ENCODE peak calls at places on chromosomes 16 and 17, in six cellular contexts. One of them, this sample, is unnamed.

GRCh38 chr17:58205936-58206335 is 13.1 kb downstream of the MKS1 start:
- DNase-seq in A549: no peak
- DNase-seq in K562: no peak
- DNase-seq in endothelial cell of umbilical vein: no peak
- DNase-seq in GM12878: no peak
- DNase-seq in HepG2: no peak
- DNase-seq in this sample: no peak

GRCh38 chr16:50616883-50617629 is 64.1 kb downstream of the SNX20 start:
- DNase-seq in A549: no peak
- DNase-seq in K562: no peak
- DNase-seq in endothelial cell of umbilical vein: no peak
- DNase-seq in GM12878: no peak
- DNase-seq in HepG2: peak
- DNase-seq in this sample: peak

GRCh38 chr17:11880714-11881113 is 116.6 kb downstream of the ZNF18 start:
- DNase-seq in A549: peak
- DNase-seq in K562: peak
- DNase-seq in endothelial cell of umbilical vein: no peak
- DNase-seq in GM12878: no peak
- DNase-seq in HepG2: peak
- DNase-seq in this sample: peak

GRCh38 chr16:10656618-10657017 is 38.1 kb downstream of the TEKT5 start:
- DNase-seq in A549: no peak
- DNase-seq in K562: no peak
- DNase-seq in endothelial cell of umbilical vein: no peak
- DNase-seq in GM12878: no peak
- DNase-seq in HepG2: no peak
- DNase-seq in this sample: no peak

GRCh38 chr17:74404218-74404617 is 27.7 kb upstream of the GPRC5C start:
- DNase-seq in A549: no peak
- DNase-seq in K562: no peak
- DNase-seq in endothelial cell of umbilical vein: no peak
- DNase-seq in GM12878: no peak
- DNase-seq in HepG2: no peak
- DNase-seq in this sample: no peak

GRCh38 chr17:75478508-75478907 is 22.1 kb downstream of the TMEM94 start:
- DNase-seq in A549: no peak
- DNase-seq in K562: no peak
- DNase-seq in endothelial cell of umbilical vein: no peak
- DNase-seq in GM12878: no peak
- DNase-seq in HepG2: no peak
- DNase-seq in this sample: no peak

GRCh38 chr17:35879748-35880654 is at the start of gene CCL5:
- DNase-seq in A549: no peak
- DNase-seq in K562: no peak
- DNase-seq in endothelial cell of umbilical vein: no peak
- DNase-seq in GM12878: peak
- DNase-seq in HepG2: no peak
- DNase-seq in this sample: peak

GRCh38 chr16:376817-377418 is 4.9 kb downstream of the PGAP6 start:
- DNase-seq in A549: no peak
- DNase-seq in K562: no peak
- DNase-seq in endothelial cell of umbilical vein: no peak
- DNase-seq in GM12878: no peak
- DNase-seq in HepG2: no peak
- DNase-seq in this sample: no peak

GRCh38 chr16:55056585-55057520 is 126.2 kb downstream of the IRX5 start:
- DNase-seq in A549: peak
- DNase-seq in K562: no peak
- DNase-seq in endothelial cell of umbilical vein: no peak
- DNase-seq in GM12878: no peak
- DNase-seq in HepG2: no peak
- DNase-seq in this sample: no peak

GRCh38 chr17:33335491-33336173 is 42.5 kb upstream of the ASIC2 start:
- DNase-seq in A549: peak
- DNase-seq in K562: peak
- DNase-seq in endothelial cell of umbilical vein: no peak
- DNase-seq in GM12878: no peak
- DNase-seq in HepG2: no peak
- DNase-seq in this sample: peak

GRCh38 chr17:17698869-17699351 is 17.7 kb downstream of the RAI1 start:
- DNase-seq in A549: no peak
- DNase-seq in K562: no peak
- DNase-seq in endothelial cell of umbilical vein: peak
- DNase-seq in GM12878: no peak
- DNase-seq in HepG2: no peak
- DNase-seq in this sample: no peak

GRCh38 chr17:58595194-58595792 is 80.9 kb upstream of the MTMR4 start:
- DNase-seq in A549: peak
- DNase-seq in K562: no peak
- DNase-seq in endothelial cell of umbilical vein: no peak
- DNase-seq in GM12878: no peak
- DNase-seq in HepG2: no peak
- DNase-seq in this sample: peak

GRCh38 chr17:58085039-58085715 is 2.0 kb downstream of the DYNLL2 start:
- DNase-seq in A549: no peak
- DNase-seq in K562: peak
- DNase-seq in endothelial cell of umbilical vein: no peak
- DNase-seq in GM12878: no peak
- DNase-seq in HepG2: no peak
- DNase-seq in this sample: no peak

GRCh38 chr17:3557768-3558583 is at the start of gene TRPV3:
- DNase-seq in A549: no peak
- DNase-seq in K562: peak
- DNase-seq in endothelial cell of umbilical vein: no peak
- DNase-seq in GM12878: peak
- DNase-seq in HepG2: no peak
- DNase-seq in this sample: no peak

GRCh38 chr16:10065014-10065413 is 117.2 kb downstream of the GRIN2A start:
- DNase-seq in A549: no peak
- DNase-seq in K562: no peak
- DNase-seq in endothelial cell of umbilical vein: no peak
- DNase-seq in GM12878: no peak
- DNase-seq in HepG2: no peak
- DNase-seq in this sample: no peak

GRCh38 chr16:11625769-11626168 is 39.0 kb upstream of the LITAF start:
- DNase-seq in A549: no peak
- DNase-seq in K562: no peak
- DNase-seq in endothelial cell of umbilical vein: no peak
- DNase-seq in GM12878: no peak
- DNase-seq in HepG2: no peak
- DNase-seq in this sample: no peak

GRCh38 chr17:59355695-59356323 is 24.4 kb downstream of the YPEL2 start:
- DNase-seq in A549: no peak
- DNase-seq in K562: no peak
- DNase-seq in endothelial cell of umbilical vein: no peak
- DNase-seq in GM12878: no peak
- DNase-seq in HepG2: no peak
- DNase-seq in this sample: no peak

GRCh38 chr17:75814021-75814395 is 29.4 kb downstream of the UNK start:
- DNase-seq in A549: no peak
- DNase-seq in K562: no peak
- DNase-seq in endothelial cell of umbilical vein: no peak
- DNase-seq in GM12878: no peak
- DNase-seq in HepG2: no peak
- DNase-seq in this sample: no peak

GRCh38 chr17:50916026-50916707 is 50.0 kb upstream of the TOB1 start:
- DNase-seq in A549: no peak
- DNase-seq in K562: no peak
- DNase-seq in endothelial cell of umbilical vein: no peak
- DNase-seq in GM12878: no peak
- DNase-seq in HepG2: no peak
- DNase-seq in this sample: no peak

GRCh38 chr16:10605636-10606035 is 25.2 kb upstream of the EMP2 start:
- DNase-seq in A549: no peak
- DNase-seq in K562: no peak
- DNase-seq in endothelial cell of umbilical vein: no peak
- DNase-seq in GM12878: no peak
- DNase-seq in HepG2: no peak
- DNase-seq in this sample: no peak

GRCh38 chr17:75910699-75911098 is 6.0 kb upstream of the MRPL38 start:
- DNase-seq in A549: no peak
- DNase-seq in K562: no peak
- DNase-seq in endothelial cell of umbilical vein: no peak
- DNase-seq in GM12878: no peak
- DNase-seq in HepG2: no peak
- DNase-seq in this sample: no peak

GRCh38 chr17:75518201-75518600 is 1.9 kb downstream of the TSEN54 start:
- DNase-seq in A549: no peak
- DNase-seq in K562: no peak
- DNase-seq in endothelial cell of umbilical vein: no peak
- DNase-seq in GM12878: peak
- DNase-seq in HepG2: no peak
- DNase-seq in this sample: peak

GRCh38 chr17:73293480-73293911 is 18.3 kb downstream of the CDC42EP4 start:
- DNase-seq in A549: peak
- DNase-seq in K562: no peak
- DNase-seq in endothelial cell of umbilical vein: no peak
- DNase-seq in GM12878: no peak
- DNase-seq in HepG2: no peak
- DNase-seq in this sample: peak

GRCh38 chr16:2511128-2511785 is 2.5 kb upstream of the ATP6V0C start:
- DNase-seq in A549: no peak
- DNase-seq in K562: peak
- DNase-seq in endothelial cell of umbilical vein: peak
- DNase-seq in GM12878: no peak
- DNase-seq in HepG2: no peak
- DNase-seq in this sample: no peak

GRCh38 chr17:17570207-17570797 is 21.2 kb downstream of the PEMT start:
- DNase-seq in A549: peak
- DNase-seq in K562: no peak
- DNase-seq in endothelial cell of umbilical vein: peak
- DNase-seq in GM12878: no peak
- DNase-seq in HepG2: peak
- DNase-seq in this sample: peak

GRCh38 chr16:86016201-86016965 is 117.4 kb downstream of the IRF8 start:
- DNase-seq in A549: peak
- DNase-seq in K562: peak
- DNase-seq in endothelial cell of umbilical vein: peak
- DNase-seq in GM12878: peak
- DNase-seq in HepG2: peak
- DNase-seq in this sample: peak

GRCh38 chr17:63685021-63685420 is 14.9 kb downstream of the LIMD2 start:
- DNase-seq in A549: no peak
- DNase-seq in K562: no peak
- DNase-seq in endothelial cell of umbilical vein: no peak
- DNase-seq in GM12878: no peak
- DNase-seq in HepG2: no peak
- DNase-seq in this sample: no peak

DNA sequence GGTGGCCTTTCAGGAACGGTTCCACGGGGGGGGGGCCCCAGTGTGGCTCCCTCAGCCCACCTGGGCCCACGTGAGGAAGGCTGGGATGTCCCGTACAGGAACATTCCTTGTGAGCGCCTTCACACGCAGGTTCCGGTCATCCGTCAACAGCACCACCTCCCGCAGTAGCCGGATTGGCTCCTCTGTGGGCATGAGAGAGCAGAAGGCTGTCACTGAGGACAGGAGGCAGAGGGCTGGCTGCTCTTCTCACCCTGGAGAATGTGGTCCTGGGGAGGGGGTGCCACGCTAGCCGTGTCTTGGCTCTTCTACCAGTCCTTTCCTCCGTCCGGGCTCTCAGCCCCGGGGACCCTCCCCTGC is 6.5 kb downstream of the HIC1 start:
- DNase-seq in A549: no peak
- DNase-seq in K562: no peak
- DNase-seq in endothelial cell of umbilical vein: no peak
- DNase-seq in GM12878: no peak
- DNase-seq in HepG2: no peak
- DNase-seq in this sample: no peak
- TF ChIP-seq POLR2A in A549: no peak
- TF ChIP-seq POLR2A in K562: no peak
- TF ChIP-seq POLR2A in endothelial cell of umbilical vein: no peak
- TF ChIP-seq POLR2A in GM12878: peak
- TF ChIP-seq POLR2A in HepG2: no peak
- TF ChIP-seq POLR2A in this sample: no peak

GRCh38 chr16:28321700-28322411 is 29.5 kb downstream of the SBK1 start:
- DNase-seq in A549: peak
- DNase-seq in K562: peak
- DNase-seq in endothelial cell of umbilical vein: peak
- DNase-seq in GM12878: no peak
- DNase-seq in HepG2: peak
- DNase-seq in this sample: peak
- TF ChIP-seq MYC in A549: no peak
- TF ChIP-seq MYC in K562: no peak
- TF ChIP-seq MYC in endothelial cell of umbilical vein: no peak
- TF ChIP-seq MYC in GM12878: no peak
- TF ChIP-seq MYC in HepG2: peak
- TF ChIP-seq MYC in this sample: no peak

GRCh38 chr16:29310852-29311314 is 95.6 kb downstream of the NPIPB11 start:
- DNase-seq in A549: no peak
- DNase-seq in K562: no peak
- DNase-seq in endothelial cell of umbilical vein: no peak
- DNase-seq in GM12878: no peak
- DNase-seq in HepG2: peak
- DNase-seq in this sample: no peak
- TF ChIP-seq POLR2A in A549: no peak
- TF ChIP-seq POLR2A in K562: no peak
- TF ChIP-seq POLR2A in endothelial cell of umbilical vein: no peak
- TF ChIP-seq POLR2A in GM12878: no peak
- TF ChIP-seq POLR2A in HepG2: no peak
- TF ChIP-seq POLR2A in this sample: no peak

GRCh38 chr16:53434436-53435065 is at the start of gene RBL2:
- DNase-seq in A549: peak
- DNase-seq in K562: peak
- DNase-seq in endothelial cell of umbilical vein: peak
- DNase-seq in GM12878: no peak
- DNase-seq in HepG2: peak
- DNase-seq in this sample: peak

GRCh38 chr16:53435066-53435688 is 906 bp downstream of the RBL2 start:
- DNase-seq in A549: peak
- DNase-seq in K562: peak
- DNase-seq in endothelial cell of umbilical vein: peak
- DNase-seq in GM12878: peak
- DNase-seq in HepG2: peak
- DNase-seq in this sample: peak

GRCh38 chr16:53430363-53430762 is 3.9 kb upstream of the RBL2 start:
- DNase-seq in A549: no peak
- DNase-seq in K562: no peak
- DNase-seq in endothelial cell of umbilical vein: no peak
- DNase-seq in GM12878: no peak
- DNase-seq in HepG2: no peak
- DNase-seq in this sample: no peak

GRCh38 chr16:53433509-53433908 is 762 bp upstream of the RBL2 start:
- DNase-seq in A549: no peak
- DNase-seq in K562: no peak
- DNase-seq in endothelial cell of umbilical vein: no peak
- DNase-seq in GM12878: no peak
- DNase-seq in HepG2: no peak
- DNase-seq in this sample: no peak

DNA sequence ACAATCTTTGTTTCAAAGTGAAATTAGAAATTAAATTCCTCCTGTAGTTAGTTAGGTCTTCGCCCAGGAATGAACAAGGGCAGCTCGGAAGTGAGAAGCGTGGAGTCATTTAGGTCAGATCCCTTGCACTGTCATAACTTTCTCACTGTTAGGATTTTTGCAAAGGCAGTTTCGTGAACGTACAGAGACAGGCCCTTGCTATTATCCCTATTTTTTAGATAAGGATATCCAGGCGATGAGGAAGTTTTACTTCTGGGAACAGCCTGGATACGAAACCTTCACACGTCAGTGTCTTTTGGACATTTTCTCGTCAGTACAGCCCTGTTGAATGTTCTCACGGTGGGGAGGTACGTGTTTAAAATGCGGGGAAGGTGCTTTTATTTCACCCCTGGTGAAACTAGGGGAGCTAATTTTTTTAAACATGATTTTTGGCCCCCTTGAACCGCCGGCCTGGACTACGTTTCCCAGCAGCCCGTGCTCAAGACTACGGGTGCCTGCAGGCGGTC is 288 bp upstream of the RBL2 start:
- DNase-seq in A549: no peak
- DNase-seq in K562: no peak
- DNase-seq in endothelial cell of umbilical vein: no peak
- DNase-seq in GM12878: no peak
- DNase-seq in HepG2: peak
- DNase-seq in this sample: no peak
- TF ChIP-seq MYC in A549: no peak
- TF ChIP-seq MYC in K562: no peak
- TF ChIP-seq MYC in endothelial cell of umbilical vein: no peak
- TF ChIP-seq MYC in GM12878: no peak
- TF ChIP-seq MYC in HepG2: no peak
- TF ChIP-seq MYC in this sample: no peak